ENCODE peak calls at places on chromosome 13, in ten cellular contexts. V is keratinocyte; B is fibroblast of lung; W is foreskin keratinocyte; N is adrenal gland; Y is fibroblast of pulmonary artery; Z is foreskin fibroblast; Q is CD8-positive, alpha-beta T cell; J is activated CD8-positive, alpha-beta T cell treated with anti-CD3 and anti-CD28 coated beads for 36 hours; K is K562. H is an unnamed sample.

GRCh38 chr13:29284726-29285125 is 310.8 kb downstream of the SLC7A1 start:
- DNase-seq in V (no peak), B (no peak), W (no peak), N (no peak), Y (no peak), Z (no peak), Q (no peak), J (no peak), K (no peak), H (no peak)

GRCh38 chr13:46101488-46102289 is 3.1 kb downstream of the CPB2 start:
- DNase-seq in V (no peak), B (no peak), W (no peak), N (peak; percentile 32), Y (no peak), Z (no peak), Q (no peak), J (no peak), K (no peak), H (no peak)

GRCh38 chr13:102443234-102443633 is 41.4 kb upstream of the FGF14 start:
- DNase-seq in V (no peak), B (no peak), W (no peak), N (no peak), Y (no peak), Z (no peak), Q (no peak), J (no peak), K (no peak), H (no peak)

GRCh38 chr13:24618219-24618955 is 61.8 kb upstream of the ATP12A start:
- DNase-seq in V (no peak), B (no peak), W (no peak), N (no peak), Y (no peak), Z (no peak), Q (peak; percentile 72), J (peak; percentile 96), K (no peak), H (no peak)

GRCh38 chr13:40576369-40576768 is 90.1 kb downstream of the FOXO1 start:
- DNase-seq in V (no peak), B (no peak), W (no peak), N (no peak), Y (no peak), Z (no peak), Q (no peak), J (peak; percentile 46), K (no peak), H (no peak)

GRCh38 chr13:30119476-30119875 is 187.9 kb downstream of the KATNAL1 start:
- DNase-seq in V (peak; percentile 63), B (peak; percentile 18), W (peak; percentile 80), N (no peak), Y (peak; percentile 64), Z (peak; percentile 83), Q (no peak), J (peak; percentile 48), K (no peak), H (no peak)

GRCh38 chr13:67075239-67075638 is 154.9 kb downstream of the PCDH9 start:
- DNase-seq in V (no peak), B (peak; percentile 38), W (no peak), N (no peak), Y (peak; percentile 62), Z (no peak), Q (no peak), J (no peak), K (no peak), H (no peak)

GRCh38 chr13:28258401-28258800 is 120.1 kb downstream of the PAN3 start:
- DNase-seq in V (no peak), B (no peak), W (no peak), N (no peak), Y (no peak), Z (no peak), Q (no peak), J (no peak), K (no peak), H (no peak)

GRCh38 chr13:47463726-47464125 is 537.3 kb downstream of the SUCLA2 start:
- DNase-seq in V (no peak), B (peak; percentile 59), W (no peak), N (no peak), Y (peak; percentile 49), Z (no peak), Q (no peak), J (no peak), K (no peak), H (no peak)

GRCh38 chr13:83184819-83185218 is 697.5 kb downstream of the SLITRK1 start:
- DNase-seq in V (no peak), B (peak; percentile 82), W (no peak), N (no peak), Y (peak; percentile 74), Z (peak; percentile 47), Q (no peak), J (no peak), K (no peak), H (no peak)

GRCh38 chr13:49499889-49500660 is 4.3 kb downstream of the PHF11 start:
- DNase-seq in V (no peak), B (peak; percentile 86), W (no peak), N (no peak), Y (peak; percentile 58), Z (peak; percentile 49), Q (no peak), J (no peak), K (no peak), H (no peak)

GRCh38 chr13:111217661-111218060 is 102.6 kb downstream of the ARHGEF7 start:
- DNase-seq in V (no peak), B (no peak), W (no peak), N (peak; percentile 83), Y (no peak), Z (no peak), Q (no peak), J (no peak), K (no peak), H (no peak)

GRCh38 chr13:48304132-48304876 is 753 bp downstream of the RB1 start:
- DNase-seq in V (no peak), B (peak; percentile 61), W (no peak), N (peak; percentile 52), Y (peak; percentile 59), Z (peak; percentile 22), Q (no peak), J (peak; percentile 40), K (peak; percentile 11), H (peak; percentile 14)

GRCh38 chr13:111152836-111153235 is 37.7 kb downstream of the ARHGEF7 start:
- DNase-seq in V (no peak), B (no peak), W (peak; percentile 12), N (no peak), Y (no peak), Z (no peak), Q (no peak), J (no peak), K (no peak), H (no peak)

GRCh38 chr13:27450921-27451461 is 627 bp upstream of the MTIF3 start:
- DNase-seq in V (peak; percentile 11), B (peak; percentile 51), W (peak; percentile 61), N (peak; percentile 34), Y (peak; percentile 49), Z (peak; percentile 35), Q (peak; percentile 42), J (no peak), K (peak; percentile 13), H (peak; percentile 33)

GRCh38 chr13:40070357-40070756 is 414.9 kb downstream of the COG6 start:
- DNase-seq in V (no peak), B (no peak), W (no peak), N (no peak), Y (no peak), Z (no peak), Q (no peak), J (no peak), K (no peak), H (no peak)

GRCh38 chr13:110726726-110727125 is 13.2 kb downstream of the ING1 start:
- DNase-seq in V (no peak), B (no peak), W (no peak), N (no peak), Y (no peak), Z (no peak), Q (peak; percentile 59), J (peak; percentile 87), K (no peak), H (no peak)

GRCh38 chr13:26557393-26558073 is at the start of gene WASF3:
- DNase-seq in V (no peak), B (peak; percentile 91), W (peak; percentile 70), N (peak; percentile 97), Y (peak; percentile 93), Z (peak; percentile 94), Q (peak; percentile 12), J (peak; percentile 49), K (peak; percentile 95), H (peak; percentile 96)

GRCh38 chr13:40402931-40403412 is 263.5 kb downstream of the FOXO1 start:
- DNase-seq in V (no peak), B (peak; percentile 68), W (no peak), N (no peak), Y (peak; percentile 90), Z (peak; percentile 59), Q (no peak), J (no peak), K (no peak), H (no peak)

GRCh38 chr13:33466262-33466661 is 180.7 kb upstream of the STARD13 start:
- DNase-seq in V (no peak), B (no peak), W (no peak), N (no peak), Y (no peak), Z (no peak), Q (no peak), J (no peak), K (no peak), H (no peak)
- TF ChIP-seq CTCF in V (no peak), B (no peak), W (no peak), N (no peak), Y (peak; percentile 8), Z (no peak), Q (no peak), J (no peak), K (no peak), H (no peak)

GRCh38 chr13:44470623-44471562 is 97.3 kb downstream of the SERP2 start:
- DNase-seq in V (no peak), B (peak; percentile 63), W (no peak), N (no peak), Y (peak; percentile 64), Z (no peak), Q (no peak), J (no peak), K (peak; percentile 6), H (no peak)
- TF ChIP-seq CTCF in V (no peak), B (no peak), W (peak; percentile 75), N (peak; percentile 42), Y (peak; percentile 46), Z (no peak), Q (peak; percentile 47), J (peak; percentile 57), K (peak; percentile 30), H (peak; percentile 82)

GRCh38 chr13:59318320-59318930 is 845.3 kb downstream of the DIAPH3 start:
- DNase-seq in V (peak; percentile 0), B (peak; percentile 64), W (peak; percentile 7), N (peak; percentile 74), Y (peak; percentile 79), Z (peak; percentile 6), Q (peak; percentile 58), J (peak; percentile 74), K (peak; percentile 20), H (peak; percentile 86)
- TF ChIP-seq CTCF in V (peak; percentile 58), B (peak; percentile 83), W (peak; percentile 74), N (peak; percentile 70), Y (peak; percentile 82), Z (peak; percentile 72), Q (peak; percentile 56), J (peak; percentile 72), K (peak; percentile 34), H (peak; percentile 91)

GRCh38 chr13:58682616-58683015 is 1051.1 kb downstream of the PCDH17 start:
- DNase-seq in V (no peak), B (no peak), W (no peak), N (no peak), Y (no peak), Z (no peak), Q (no peak), J (no peak), K (no peak), H (no peak)
- TF ChIP-seq CTCF in V (no peak), B (no peak), W (no peak), N (no peak), Y (no peak), Z (no peak), Q (no peak), J (no peak), K (no peak), H (no peak)

GRCh38 chr13:23599083-23599925 is 29.1 kb downstream of the TNFRSF19 start:
- DNase-seq in V (no peak), B (no peak), W (peak; percentile 63), N (no peak), Y (no peak), Z (no peak), Q (no peak), J (no peak), K (no peak), H (no peak)
- TF ChIP-seq CTCF in V (no peak), B (no peak), W (peak; percentile 23), N (no peak), Y (no peak), Z (no peak), Q (no peak), J (no peak), K (no peak), H (no peak)

H was measured in endothelial cell.